ENCODE peak calls at places on chromosomes 11 and 22, in four cellular contexts. A is GM12878, F is A549, D is IMR-90. G is an unnamed sample.

GRCh38 chr11:72012897-72013721 is 14.4 kb downstream of the IL18BP start:
- DNase-seq in A (no peak), F (peak; percentile 59), D (peak; percentile 17), G (no peak)

GRCh38 chr11:12841946-12842630 is 167.0 kb upstream of the RASSF10 start:
- DNase-seq in A (no peak), F (peak; percentile 61), D (peak; percentile 84), G (no peak)

GRCh38 chr11:61781585-61781984 is 10.8 kb downstream of the TMEM258 start:
- DNase-seq in A (no peak), F (no peak), D (no peak), G (no peak)

GRCh38 chr22:34960005-34960404 is 106.0 kb upstream of the ISX start:
- DNase-seq in A (no peak), F (no peak), D (no peak), G (no peak)

GRCh38 chr22:46107089-46107664 is 43.1 kb upstream of the PPARA start:
- DNase-seq in A (no peak), F (no peak), D (no peak), G (no peak)

GRCh38 chr11:125075900-125076317 is 12.8 kb downstream of the SLC37A2 start:
- DNase-seq in A (no peak), F (no peak), D (no peak), G (peak; percentile 62)

GRCh38 chr11:8269636-8270035 is 6.0 kb upstream of the LMO1 start:
- DNase-seq in A (no peak), F (no peak), D (no peak), G (no peak)

GRCh38 chr22:26239561-26239960 is 70.3 kb downstream of the SEZ6L start:
- DNase-seq in A (no peak), F (no peak), D (no peak), G (peak; percentile 7)

GRCh38 chr11:126114486-126115252 is 52.0 kb upstream of the CDON start:
- DNase-seq in A (no peak), F (no peak), D (peak; percentile 21), G (no peak)

GRCh38 chr22:36330655-36331305 is 57.0 kb downstream of the MYH9 start:
- DNase-seq in A (no peak), F (no peak), D (peak; percentile 63), G (peak; percentile 20)

GRCh38 chr11:824942-825341 is 2.8 kb upstream of the CRACR2B start:
- DNase-seq in A (no peak), F (no peak), D (no peak), G (no peak)

GRCh38 chr22:44883011-44883421 is 126.8 kb downstream of the PHF21B start:
- DNase-seq in A (no peak), F (no peak), D (no peak), G (no peak)

GRCh38 chr22:45828836-45829235 is 148.1 kb downstream of the WNT7B start:
- DNase-seq in A (no peak), F (no peak), D (peak; percentile 13), G (no peak)

GRCh38 chr11:114569781-114570180 is 10.1 kb upstream of the NXPE1 start:
- DNase-seq in A (no peak), F (no peak), D (no peak), G (peak; percentile 32)

GRCh38 chr11:102287963-102288744 is 29.1 kb upstream of the BIRC3 start:
- DNase-seq in A (peak; percentile 78), F (peak; percentile 80), D (peak; percentile 82), G (peak; percentile 70)

GRCh38 chr11:101354801-101355200 is 225.2 kb upstream of the PGR start:
- DNase-seq in A (no peak), F (no peak), D (no peak), G (no peak)

GRCh38 chr11:128814856-128815705 is 52.0 kb downstream of the KCNJ1 start:
- DNase-seq in A (no peak), F (no peak), D (peak; percentile 86), G (no peak)

GRCh38 chr22:44365832-44366231 is 53.1 kb upstream of the SHISAL1 start:
- DNase-seq in A (no peak), F (no peak), D (no peak), G (no peak)

GRCh38 chr22:25478111-25478510 is 86.4 kb upstream of the GRK3 start:
- DNase-seq in A (no peak), F (no peak), D (no peak), G (no peak)

GRCh38 chr22:50305658-50306566 is 1.5 kb downstream of the PLXNB2 start:
- DNase-seq in A (peak; percentile 36), F (peak; percentile 85), D (peak; percentile 95), G (peak; percentile 23)

GRCh38 chr11:86488553-86488952 is 113.9 kb downstream of the CCDC81 start:
- DNase-seq in A (no peak), F (no peak), D (no peak), G (no peak)

GRCh38 chr11:128717581-128717980 is 23.7 kb downstream of the FLI1 start:
- DNase-seq in A (no peak), F (no peak), D (no peak), G (no peak)

GRCh38 chr22:30089655-30089974 is 9.4 kb downstream of the HORMAD2 start:
- DNase-seq in A (no peak), F (no peak), D (no peak), G (no peak)

GRCh38 chr11:2932850-2933251 is 3.6 kb upstream of the PHLDA2 start:
- DNase-seq in A (no peak), F (no peak), D (peak; percentile 46), G (no peak)

GRCh38 chr11:2934611-2935239 is 5.5 kb upstream of the PHLDA2 start:
- DNase-seq in A (no peak), F (no peak), D (no peak), G (no peak)

GRCh38 chr11:2931771-2932738 is 2.8 kb upstream of the PHLDA2 start:
- DNase-seq in A (no peak), F (no peak), D (no peak), G (no peak)

GRCh38 chr11:2934057-2934550 is 4.9 kb upstream of the PHLDA2 start:
- DNase-seq in A (no peak), F (no peak), D (no peak), G (no peak)

DNA sequence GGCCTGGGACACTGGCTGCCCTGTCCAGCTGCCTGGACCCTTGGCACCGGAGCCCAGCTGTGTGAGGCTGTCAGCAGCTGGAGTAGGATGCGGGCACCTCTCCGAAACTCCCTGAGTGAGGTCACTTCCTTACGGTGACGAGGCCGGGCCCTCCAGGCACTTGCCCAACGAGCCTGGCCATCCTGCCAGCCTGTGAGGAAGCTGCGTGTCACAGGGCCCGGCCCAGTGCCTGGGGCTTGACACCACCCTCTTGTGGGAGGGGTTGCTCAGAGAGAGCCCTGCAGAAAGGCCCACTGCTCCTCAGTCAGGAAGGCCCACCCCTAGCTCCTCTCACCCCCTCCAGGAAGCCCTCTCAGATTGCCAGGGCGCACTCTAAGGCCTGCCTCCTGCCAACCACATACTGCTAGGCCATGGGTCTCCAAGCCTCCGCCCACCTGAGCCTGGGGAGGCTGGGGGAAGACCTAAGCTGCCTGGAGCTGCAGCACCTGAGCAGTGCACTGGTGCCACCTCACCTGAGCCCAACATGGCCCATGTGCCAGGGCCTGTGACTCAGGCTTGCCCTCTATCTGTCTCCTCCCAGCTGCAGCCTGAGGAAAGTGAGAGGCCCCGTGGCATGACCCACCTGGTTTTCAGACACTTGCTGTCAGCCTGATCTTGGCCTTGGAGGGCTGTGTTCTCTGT is 4.3 kb upstream of the PHLDA2 start:
- DNase-seq in A (peak; percentile 21), F (peak; percentile 85), D (peak; percentile 75), G (no peak)
- TF ChIP-seq ELK1 in A (no peak), F (no peak), D (no peak), G (no peak)

DNA sequence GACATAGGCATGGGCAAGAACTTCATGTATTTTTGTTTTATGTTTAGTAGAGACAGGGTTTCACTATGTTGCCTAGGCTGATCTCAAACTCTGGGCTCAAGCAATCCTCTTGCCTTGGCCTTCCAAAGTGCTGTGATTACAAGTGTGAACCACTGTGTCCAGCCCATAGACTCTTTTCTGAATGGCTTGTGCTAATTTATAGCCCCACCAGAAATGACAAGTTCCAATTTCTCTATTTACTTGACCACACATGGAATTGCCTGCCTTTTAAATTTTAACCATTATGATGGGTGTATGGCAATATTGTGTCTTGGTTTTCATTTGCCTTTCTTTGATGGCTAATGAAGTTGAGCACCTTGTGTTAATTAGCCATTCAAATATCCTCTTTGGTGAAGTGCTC is 85.8 kb upstream of the NECTIN1 start:
- DNase-seq in A (no peak), F (no peak), D (no peak), G (no peak)
- TF ChIP-seq ELK1 in A (no peak), F (no peak), D (no peak), G (no peak)

GRCh38 chr22:43001271-43002197 is 13.4 kb downstream of the PACSIN2 start:
- DNase-seq in A (no peak), F (no peak), D (no peak), G (no peak)
- TF ChIP-seq ELK1 in A (no peak), F (no peak), D (no peak), G (no peak)

DNA sequence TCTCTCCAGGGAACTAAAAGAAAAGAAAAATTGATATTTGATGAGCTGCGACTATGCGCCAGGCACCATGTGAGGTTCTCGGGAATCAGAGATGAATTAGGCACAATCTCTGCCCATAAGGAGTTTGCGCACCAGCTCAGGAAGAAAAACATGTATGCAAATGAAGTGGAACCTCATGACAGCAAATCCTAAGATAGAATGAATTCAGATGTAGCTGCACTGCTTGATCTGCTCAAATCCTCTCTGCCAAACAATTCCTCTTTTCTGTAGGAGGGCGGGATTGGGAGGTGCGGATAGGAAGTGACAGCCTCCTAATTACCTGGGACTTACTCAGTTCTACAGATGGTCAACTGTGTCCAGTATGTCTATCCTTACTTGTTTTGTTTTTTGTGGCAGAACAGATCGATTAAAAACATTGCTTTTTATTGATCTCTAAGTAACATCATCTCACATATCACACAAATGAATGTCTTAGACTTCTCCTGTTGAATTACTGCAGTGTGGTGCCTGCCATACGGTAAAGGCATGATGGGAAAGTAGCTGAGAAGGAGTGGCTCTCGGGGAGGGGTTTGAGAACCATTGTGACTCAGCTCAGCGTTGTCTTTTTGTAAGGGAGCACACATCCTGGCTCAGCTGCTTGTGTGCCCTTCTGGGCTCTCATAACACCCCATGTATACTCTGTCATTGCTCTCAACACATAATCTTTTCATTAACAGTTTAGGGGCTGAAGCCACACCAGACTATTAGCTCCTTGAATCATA is 14.0 kb downstream of the CRTAM start:
- DNase-seq in A (no peak), F (peak; percentile 9), D (peak; percentile 53), G (no peak)
- TF ChIP-seq ELK1 in A (no peak), F (no peak), D (no peak), G (no peak)